ENCODE peak calls at places on chromosomes 1 and 21, in five cellular contexts. One of them, this sample, is unnamed.
A peak's percentile ranks its signal among the peaks of the same experiment; 100 is the strongest.

GRCh38 chr1:36159614-36160387 is 3.8 kb downstream of the MAP7D1 start:
- DNase-seq in pancreas: no peak
- DNase-seq in left lung: no peak
- DNase-seq in prostate gland: no peak
- DNase-seq in left ventricle myocardium inferior: no peak
- DNase-seq in this sample: no peak

GRCh38 chr1:215594640-215595039 is 27.5 kb downstream of the KCTD3 start:
- DNase-seq in prostate gland: no peak
- DNase-seq in pancreas: no peak
- DNase-seq in left ventricle myocardium inferior: no peak
- DNase-seq in left lung: no peak
- DNase-seq in this sample: no peak

GRCh38 chr1:238608139-238608538 is 717.4 kb upstream of the ZP4 start:
- DNase-seq in pancreas: no peak
- DNase-seq in prostate gland: no peak
- DNase-seq in left lung: no peak
- DNase-seq in left ventricle myocardium inferior: no peak
- DNase-seq in this sample: no peak

GRCh38 chr1:41496080-41497055 is 11.9 kb upstream of the EDN2 start:
- DNase-seq in pancreas: peak; percentile 84
- DNase-seq in prostate gland: peak; percentile 93
- DNase-seq in left ventricle myocardium inferior: peak; percentile 92
- DNase-seq in left lung: peak; percentile 83
- DNase-seq in this sample: peak; percentile 97

GRCh38 chr1:150484861-150485260 is 2.4 kb upstream of the TARS2 start:
- DNase-seq in pancreas: no peak
- DNase-seq in left ventricle myocardium inferior: no peak
- DNase-seq in left lung: no peak
- DNase-seq in prostate gland: no peak
- DNase-seq in this sample: no peak

GRCh38 chr1:6385673-6386191 is 7.8 kb downstream of the ACOT7 start:
- DNase-seq in prostate gland: peak; percentile 56
- DNase-seq in left ventricle myocardium inferior: peak; percentile 42
- DNase-seq in pancreas: no peak
- DNase-seq in left lung: no peak
- DNase-seq in this sample: no peak

GRCh38 chr1:22572778-22573177 is 9.5 kb downstream of the EPHA8 start:
- DNase-seq in left ventricle myocardium inferior: no peak
- DNase-seq in prostate gland: no peak
- DNase-seq in pancreas: no peak
- DNase-seq in left lung: no peak
- DNase-seq in this sample: no peak

GRCh38 chr1:61247051-61247854 is 164.9 kb downstream of the NFIA start:
- DNase-seq in pancreas: no peak
- DNase-seq in left ventricle myocardium inferior: no peak
- DNase-seq in prostate gland: no peak
- DNase-seq in left lung: no peak
- DNase-seq in this sample: no peak

GRCh38 chr1:50328552-50328951 is 94.7 kb downstream of the DMRTA2 start:
- DNase-seq in pancreas: no peak
- DNase-seq in left lung: no peak
- DNase-seq in left ventricle myocardium inferior: no peak
- DNase-seq in prostate gland: no peak
- DNase-seq in this sample: no peak

GRCh38 chr1:147647796-147648633 is 22.3 kb downstream of the ACP6 start:
- DNase-seq in left lung: no peak
- DNase-seq in left ventricle myocardium inferior: no peak
- DNase-seq in pancreas: no peak
- DNase-seq in prostate gland: no peak
- DNase-seq in this sample: no peak
- H3K27ac ChIP-seq in left lung: no peak overlapping the region
- H3K27ac ChIP-seq in left ventricle myocardium inferior: no peak overlapping the region
- H3K27ac ChIP-seq in pancreas: no peak overlapping the region
- H3K27ac ChIP-seq in prostate gland: no peak overlapping the region
- H3K27ac ChIP-seq in this sample: no peak overlapping the region

DNA sequence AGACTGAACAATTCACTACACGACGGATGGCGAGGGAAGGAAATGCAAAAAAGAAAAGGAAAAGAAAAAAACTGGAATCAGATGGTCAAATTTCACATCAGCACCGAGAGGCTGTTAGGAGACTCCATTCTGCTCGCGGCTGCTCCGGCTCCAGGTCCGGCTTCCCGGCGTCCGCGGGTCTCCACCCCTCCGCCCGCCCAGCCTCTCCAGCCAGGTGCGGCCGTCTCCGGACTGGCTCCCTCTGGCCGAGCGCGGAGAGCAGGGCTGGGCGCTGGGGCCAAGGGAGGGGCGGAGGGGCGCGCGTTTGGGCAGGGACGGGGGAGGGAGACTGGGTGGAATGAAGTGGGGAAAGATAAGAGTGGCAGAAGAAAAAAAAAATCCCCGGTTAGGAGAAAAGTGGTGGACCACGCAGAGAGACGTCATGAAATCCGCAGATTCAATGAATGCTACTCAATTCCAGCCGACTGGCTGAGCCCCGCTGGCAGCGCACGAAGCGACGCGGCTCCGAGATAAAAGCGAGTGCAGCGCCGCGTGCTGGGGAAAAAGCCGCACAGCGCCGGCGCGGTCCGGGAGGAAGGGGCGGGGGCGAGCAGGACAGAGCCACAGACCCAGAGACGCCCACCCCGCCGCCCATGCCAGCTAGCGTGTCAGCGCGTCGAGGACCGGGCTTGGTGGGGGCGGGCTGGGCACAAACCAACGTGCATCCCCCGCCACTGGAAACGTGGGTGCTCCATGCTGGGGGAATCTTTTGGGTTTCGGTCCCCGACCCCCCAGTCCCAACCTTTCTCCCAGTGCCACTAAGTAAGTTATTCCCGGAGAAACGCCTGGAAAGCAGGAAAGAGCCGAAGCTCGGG is at the start of gene KCNJ6:
- DNase-seq in left ventricle myocardium inferior: no peak
- DNase-seq in left lung: no peak
- DNase-seq in pancreas: peak; percentile 37
- DNase-seq in prostate gland: peak; percentile 14
- DNase-seq in this sample: no peak
- TF ChIP-seq CTCF in left ventricle myocardium inferior: peak; percentile 64
- TF ChIP-seq CTCF in left lung: peak; percentile 44
- TF ChIP-seq CTCF in pancreas: peak; percentile 26
- TF ChIP-seq CTCF in prostate gland: no peak
- TF ChIP-seq CTCF in this sample: no peak

DNA sequence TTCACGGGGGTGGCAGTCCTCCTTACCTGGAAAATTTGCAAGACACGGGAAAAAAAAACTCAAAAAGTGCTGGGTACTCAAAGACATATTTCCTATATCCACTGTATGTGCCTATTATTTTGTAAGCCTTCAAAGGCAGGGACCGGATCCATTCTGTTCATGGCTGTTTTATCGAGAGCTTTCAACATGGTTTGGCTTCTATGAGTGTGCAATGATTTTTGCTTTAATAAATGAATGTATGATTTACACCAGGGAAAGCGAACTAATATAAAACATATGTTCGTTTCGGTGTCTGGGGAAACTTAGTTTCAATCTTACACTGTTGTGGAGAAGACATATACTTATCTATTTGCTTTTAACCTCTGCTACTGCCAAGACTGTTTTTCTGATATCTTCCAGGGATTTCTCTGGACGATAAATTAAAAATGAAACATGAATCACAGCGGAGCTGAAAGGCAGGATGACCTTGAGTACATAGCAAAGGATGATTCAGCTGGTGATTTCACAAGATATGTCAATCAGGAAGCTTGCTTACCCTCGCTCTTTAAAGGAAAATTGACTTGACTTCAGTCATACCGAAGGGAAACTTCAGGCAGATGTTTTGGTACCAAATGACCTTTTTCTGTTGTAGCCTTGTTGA is 14.7 kb upstream of the CYYR1 start:
- DNase-seq in left lung: no peak
- DNase-seq in prostate gland: no peak
- DNase-seq in left ventricle myocardium inferior: no peak
- DNase-seq in pancreas: no peak
- DNase-seq in this sample: no peak
- H3K4me3 ChIP-seq in left lung: no peak overlapping the region
- H3K4me3 ChIP-seq in prostate gland: no peak overlapping the region
- H3K4me3 ChIP-seq in left ventricle myocardium inferior: peak overlapping the region; percentile 37
- H3K4me3 ChIP-seq in pancreas: no peak overlapping the region
- H3K4me3 ChIP-seq in this sample: no peak overlapping the region

GRCh38 chr1:31789259-31790065 is 25.3 kb upstream of the ADGRB2 start:
- DNase-seq in pancreas: peak; percentile 96
- DNase-seq in left ventricle myocardium inferior: peak; percentile 96
- DNase-seq in left lung: peak; percentile 93
- DNase-seq in prostate gland: peak; percentile 95
- DNase-seq in this sample: peak; percentile 95
- H3K27ac ChIP-seq in pancreas: no peak overlapping the region
- H3K27ac ChIP-seq in left ventricle myocardium inferior: peak overlapping the region; percentile 86
- H3K27ac ChIP-seq in left lung: no peak overlapping the region
- H3K27ac ChIP-seq in prostate gland: peak overlapping the region; percentile 85
- H3K27ac ChIP-seq in this sample: no peak overlapping the region

GRCh38 chr1:158506369-158506987 is 34.5 kb downstream of the OR10R2 start:
- DNase-seq in left ventricle myocardium inferior: no peak
- DNase-seq in prostate gland: no peak
- DNase-seq in left lung: no peak
- DNase-seq in pancreas: no peak
- DNase-seq in this sample: no peak
- TF ChIP-seq CTCF in left ventricle myocardium inferior: peak; percentile 38
- TF ChIP-seq CTCF in prostate gland: no peak
- TF ChIP-seq CTCF in left lung: peak; percentile 42
- TF ChIP-seq CTCF in pancreas: no peak
- TF ChIP-seq CTCF in this sample: no peak